ENCODE peak calls at places on chromosomes 1 and 21, in six cellular contexts. F is HCT116, P is GM12878, H is HepG2, J is upper lobe of left lung, E is K562. O is an unnamed sample.

GRCh38 chr1:223143760-223144248 is 756 bp upstream of the TLR5 start:
- ATAC-seq in F (no peak), P (peak), H (no peak), J (peak), E (peak), O (no peak)

GRCh38 chr1:231919900-231920299 is 293.3 kb downstream of the DISC1 start:
- ATAC-seq in F (no peak), P (no peak), H (no peak), J (no peak), E (no peak), O (no peak)

GRCh38 chr1:165686121-165686970 is 12.0 kb downstream of the ALDH9A1 start:
- ATAC-seq in F (peak), P (peak), H (peak), J (no peak), E (peak), O (no peak)

GRCh38 chr1:169590932-169591331 is 4.7 kb upstream of the F5 start:
- ATAC-seq in F (no peak), P (no peak), H (no peak), J (no peak), E (no peak), O (no peak)

GRCh38 chr1:17877896-17878295 is 122.8 kb downstream of the ACTL8 start:
- ATAC-seq in F (no peak), P (no peak), H (no peak), J (no peak), E (no peak), O (no peak)

GRCh38 chr1:119674835-119675289 is 26.8 kb upstream of the ZNF697 start:
- ATAC-seq in F (peak), P (no peak), H (peak), J (peak), E (peak), O (no peak)

GRCh38 chr1:233289676-233290075 is 5.8 kb downstream of the PCNX2 start:
- ATAC-seq in F (no peak), P (no peak), H (no peak), J (no peak), E (no peak), O (no peak)

GRCh38 chr1:23791434-23792047 is 596 bp downstream of the LYPLA2 start:
- ATAC-seq in F (peak), P (peak), H (peak), J (peak), E (peak), O (no peak)

GRCh38 chr1:11184973-11185372 is 4.2 kb upstream of the ANGPTL7 start:
- ATAC-seq in F (no peak), P (no peak), H (no peak), J (no peak), E (no peak), O (no peak)

GRCh38 chr1:185567006-185567405 is 167.2 kb upstream of the HMCN1 start:
- ATAC-seq in F (no peak), P (peak), H (no peak), J (peak), E (no peak), O (no peak)

GRCh38 chr1:157137051-157137772 is 983 bp downstream of the ETV3 start:
- ATAC-seq in F (no peak), P (peak), H (peak), J (no peak), E (peak), O (no peak)

GRCh38 chr1:152479792-152480595 is 30.6 kb upstream of the LCE5A start:
- ATAC-seq in F (peak), P (peak), H (peak), J (no peak), E (peak), O (no peak)

GRCh38 chr1:157203166-157203565 is 65.0 kb upstream of the ETV3 start:
- ATAC-seq in F (no peak), P (no peak), H (peak), J (no peak), E (no peak), O (no peak)

GRCh38 chr1:22383526-22384291 is 67.9 kb upstream of the ZBTB40 start:
- ATAC-seq in F (peak), P (no peak), H (no peak), J (no peak), E (peak), O (no peak)

GRCh38 chr1:223337174-223337869 is 26.7 kb downstream of the SUSD4 start:
- ATAC-seq in F (no peak), P (no peak), H (no peak), J (no peak), E (no peak), O (no peak)

GRCh38 chr1:181587870-181588438 is 104.6 kb downstream of the CACNA1E start:
- ATAC-seq in F (peak), P (peak), H (peak), J (no peak), E (peak), O (no peak)

GRCh38 chr1:119764220-119764619 is 4.5 kb downstream of the HMGCS2 start:
- ATAC-seq in F (no peak), P (no peak), H (no peak), J (no peak), E (no peak), O (no peak)

GRCh38 chr1:151641229-151641628 is 29.4 kb downstream of the SNX27 start:
- ATAC-seq in F (no peak), P (no peak), H (no peak), J (no peak), E (no peak), O (no peak)

GRCh38 chr1:159214149-159214760 is 9.6 kb downstream of the ACKR1 start:
- ATAC-seq in F (peak), P (peak), H (peak), J (no peak), E (peak), O (no peak)

GRCh38 chr21:35441868-35442582 is 392.9 kb upstream of the RUNX1 start:
- ATAC-seq in F (no peak), P (no peak), H (no peak), J (peak), E (peak), O (no peak)

GRCh38 chr1:230365723-230366307 is 60.3 kb downstream of the PGBD5 start:
- ATAC-seq in F (peak), P (no peak), H (peak), J (no peak), E (peak), O (no peak)

GRCh38 chr1:233704125-233704881 is 90.4 kb downstream of the KCNK1 start:
- ATAC-seq in F (no peak), P (no peak), H (no peak), J (peak), E (no peak), O (no peak)

GRCh38 chr1:27372022-27372807 is 2.4 kb downstream of the FCN3 start:
- ATAC-seq in F (no peak), P (no peak), H (peak), J (no peak), E (peak), O (no peak)

GRCh38 chr1:169392406-169392805 is 24.4 kb downstream of the BLZF1 start:
- ATAC-seq in F (no peak), P (no peak), H (no peak), J (no peak), E (no peak), O (no peak)

GRCh38 chr21:41653944-41654625 is 112.8 kb downstream of the RIPK4 start:
- ATAC-seq in F (no peak), P (no peak), H (no peak), J (peak), E (no peak), O (peak)

GRCh38 chr1:234925440-234926251 is 203.0 kb downstream of the TOMM20 start:
- ATAC-seq in F (peak), P (peak), H (peak), J (peak), E (no peak), O (peak)

GRCh38 chr21:41000838-41001237 is 153.9 kb upstream of the DSCAM start:
- ATAC-seq in F (no peak), P (no peak), H (no peak), J (no peak), E (no peak), O (no peak)

GRCh38 chr1:64981602-64981981 is 15.2 kb upstream of the JAK1 start:
- ATAC-seq in F (no peak), P (no peak), H (no peak), J (no peak), E (no peak), O (no peak)

GRCh38 chr1:57115030-57115614 is 149.3 kb upstream of the C8B start:
- ATAC-seq in F (no peak), P (no peak), H (no peak), J (no peak), E (no peak), O (no peak)

GRCh38 chr1:171334024-171334423 is 20.0 kb downstream of the FMO4 start:
- ATAC-seq in F (no peak), P (no peak), H (no peak), J (no peak), E (no peak), O (no peak)

GRCh38 chr1:39812913-39813312 is 24.2 kb upstream of the BMP8B start:
- ATAC-seq in F (no peak), P (no peak), H (no peak), J (no peak), E (no peak), O (no peak)

GRCh38 chr1:193121616-193122593 is at the start of gene CDC73:
- ATAC-seq in F (peak), P (peak), H (peak), J (peak), E (peak), O (peak)
- TF ChIP-seq POLR2A in F (peak), P (peak), H (peak), J (no peak), E (peak), O (peak)

DNA sequence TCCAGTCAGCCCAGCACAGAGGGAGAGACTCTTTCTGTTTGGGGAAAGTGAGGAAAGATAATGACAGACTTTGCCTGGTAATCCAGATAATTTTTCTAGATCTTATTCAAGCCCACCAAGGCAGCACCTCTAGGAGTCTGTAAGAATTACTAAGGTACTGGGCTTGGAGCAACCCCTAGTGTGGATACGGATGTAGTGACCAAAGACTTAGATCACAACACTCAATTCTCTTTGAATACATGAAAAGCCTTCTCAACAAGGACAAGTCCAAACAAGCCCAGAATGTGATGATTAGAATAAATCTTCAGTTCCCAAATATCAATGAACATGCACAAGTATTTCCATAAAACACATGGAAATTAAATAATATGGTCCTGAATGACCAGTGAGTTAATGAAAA is 206.9 kb downstream of the MRPL39 start:
- ATAC-seq in F (no peak), P (no peak), H (no peak), J (no peak), E (no peak), O (no peak)
- TF ChIP-seq CTCF in F (no peak), P (no peak), H (no peak), J (no peak), E (no peak), O (no peak)

DNA sequence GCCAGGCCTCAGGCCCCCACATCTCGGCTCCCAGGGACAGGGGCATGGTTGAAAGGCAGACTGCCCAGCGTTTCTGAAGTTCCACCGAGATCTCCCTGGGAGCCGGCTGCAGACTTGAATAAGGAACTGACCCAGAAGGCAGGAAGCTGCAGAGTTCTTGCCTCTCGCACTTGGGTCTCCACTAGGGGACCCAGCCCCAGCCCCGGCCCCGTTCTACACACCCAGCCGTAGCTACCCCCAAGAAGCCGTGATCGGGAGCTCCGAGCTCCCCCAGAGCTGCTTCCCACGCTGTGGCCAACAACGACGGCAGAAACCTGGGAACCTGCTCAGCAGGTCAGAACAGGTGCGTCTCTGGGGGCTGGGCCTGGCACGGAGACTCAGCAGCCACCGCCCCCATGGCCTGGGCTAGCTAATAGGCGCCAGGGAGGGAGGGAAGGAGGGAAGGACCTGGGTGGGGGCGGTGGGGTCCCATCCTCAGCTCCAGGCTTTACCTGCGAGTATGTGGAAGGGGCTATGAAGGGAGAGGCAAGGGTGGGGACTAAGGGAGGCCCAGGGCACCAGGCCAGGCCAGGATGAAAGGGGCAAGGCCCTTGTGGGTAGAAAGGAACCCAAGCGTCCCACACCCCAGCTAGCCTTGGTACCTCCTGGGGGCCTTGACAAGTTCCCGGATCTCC is at the start of gene NECTIN4:
- ATAC-seq in F (peak), P (peak), H (no peak), J (peak), E (no peak), O (no peak)
- TF ChIP-seq POLR2AphosphoS5 in F (peak), P (no peak), H (no peak), J (peak), E (no peak), O (no peak)

DNA sequence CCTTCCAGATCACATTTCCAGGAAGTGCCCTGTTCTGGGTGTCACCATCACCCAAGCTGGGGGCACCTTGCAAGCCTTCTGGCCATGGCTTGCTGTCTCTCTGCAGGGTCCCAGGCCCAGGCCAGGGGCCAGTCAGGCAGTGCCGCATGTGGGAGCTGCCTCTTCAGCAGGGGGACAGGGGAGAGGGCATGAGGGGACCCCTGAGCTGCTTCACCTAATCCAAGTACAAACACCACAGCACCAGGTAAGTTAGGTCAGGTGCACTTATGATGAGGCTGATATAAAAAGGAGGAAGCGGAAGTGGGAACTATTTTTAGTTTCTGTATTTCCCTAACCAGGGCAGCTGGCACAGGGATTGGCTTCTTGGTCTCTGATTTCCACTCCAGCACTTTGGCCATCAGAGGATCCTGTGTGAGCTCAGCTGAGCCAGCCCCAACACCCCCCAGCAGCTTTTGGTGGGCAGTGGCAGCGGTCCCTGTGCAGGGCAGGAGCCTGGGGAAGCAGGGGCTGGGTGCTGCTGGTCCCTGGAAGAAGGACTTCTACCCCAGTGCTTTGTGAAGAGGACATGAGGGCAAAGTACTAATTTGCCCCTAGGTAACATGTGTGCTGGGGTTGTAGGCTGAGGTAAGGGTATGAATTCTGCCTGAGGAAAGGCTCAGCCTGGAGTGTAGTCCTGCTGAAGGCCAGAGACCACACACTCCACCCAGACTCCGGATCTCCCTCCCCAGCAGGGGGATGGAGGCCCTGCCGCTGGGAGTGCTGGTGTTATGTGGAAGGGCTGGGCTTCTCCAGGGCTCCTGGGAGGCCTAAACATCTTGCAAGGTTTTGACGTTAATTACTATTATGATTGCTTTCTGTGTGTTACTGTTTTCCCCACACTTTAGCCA is 3.3 kb upstream of the PCBP3 start:
- ATAC-seq in F (no peak), P (peak), H (peak), J (no peak), E (no peak), O (no peak)
- TF ChIP-seq POLR2A in F (no peak), P (no peak), H (no peak), J (no peak), E (no peak), O (no peak)

GRCh38 chr21:15729674-15730483 is at the start of gene USP25:
- ATAC-seq in F (peak), P (peak), H (peak), J (peak), E (peak), O (peak)
- TF ChIP-seq CTCF in F (no peak), P (no peak), H (peak), J (peak), E (no peak), O (peak)

DNA sequence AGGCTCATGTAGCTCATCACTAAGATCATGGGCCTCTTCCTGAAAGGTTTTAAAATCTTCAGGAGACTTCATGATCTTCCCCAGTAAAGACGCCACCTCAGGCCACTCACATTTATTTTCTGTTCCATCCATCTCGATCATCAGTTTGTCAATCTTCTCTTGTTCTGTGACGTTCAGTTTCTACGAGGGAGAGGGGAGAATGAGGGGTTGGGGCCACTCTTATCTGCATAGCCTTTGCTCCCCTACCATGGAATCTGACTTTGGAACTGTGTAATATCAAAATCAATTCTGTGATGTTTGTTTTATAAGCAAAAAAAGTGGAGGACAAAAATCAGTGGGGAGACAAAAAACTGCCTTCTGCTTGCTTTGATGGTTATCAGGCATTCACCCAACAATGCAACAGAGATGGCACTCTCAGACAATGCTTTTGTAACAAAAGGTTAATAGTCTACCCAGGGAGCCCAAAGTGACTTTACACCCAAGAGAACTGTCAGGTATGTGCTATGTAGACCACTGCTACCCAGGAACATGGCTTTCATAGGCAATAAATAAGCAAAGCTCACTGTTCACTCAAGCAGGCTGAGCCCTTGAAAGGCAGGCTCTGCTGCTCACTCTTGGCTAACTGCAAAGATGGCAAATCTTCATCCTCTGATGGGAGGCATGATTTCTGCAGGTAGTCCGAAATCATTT is 10.5 kb downstream of the ENO1 start:
- ATAC-seq in F (no peak), P (no peak), H (no peak), J (no peak), E (peak), O (no peak)
- TF ChIP-seq POLR2AphosphoS5 in F (peak), P (peak), H (peak), J (no peak), E (peak), O (no peak)

DNA sequence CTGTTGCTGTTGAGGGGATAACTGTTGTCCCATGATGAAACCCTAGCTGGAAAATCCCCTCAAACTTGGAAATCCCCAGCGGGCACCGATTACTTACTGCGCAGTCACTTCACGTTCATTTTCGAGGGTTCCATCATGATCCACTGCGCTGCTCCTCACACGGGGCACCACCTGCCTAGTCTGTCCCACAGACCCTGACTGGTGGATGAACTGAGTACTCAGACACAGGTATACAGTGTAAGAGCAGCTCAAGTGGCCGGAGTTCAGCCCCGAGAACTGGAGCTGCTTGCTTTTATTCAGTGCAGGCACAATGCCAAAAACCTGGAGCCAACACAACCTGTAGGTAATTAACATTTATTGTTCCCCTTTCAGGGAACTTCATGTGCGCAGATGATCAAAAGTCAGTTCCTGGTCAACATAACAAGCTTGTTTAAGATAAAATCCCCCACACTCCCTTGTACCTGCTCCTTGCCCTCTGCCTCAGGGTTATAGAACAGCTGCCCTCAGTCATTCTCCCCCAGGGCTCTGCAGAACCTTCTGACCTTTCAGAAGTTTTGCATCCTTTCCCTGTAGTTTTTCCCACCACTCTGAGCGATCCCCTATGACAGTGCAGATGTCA is 46.5 kb upstream of the PRELP start:
- ATAC-seq in F (no peak), P (peak), H (no peak), J (no peak), E (no peak), O (peak)
- TF ChIP-seq POLR2A in F (no peak), P (peak), H (no peak), J (no peak), E (no peak), O (no peak)

GRCh38 chr1:172870901-172871606 is 179.7 kb downstream of the TNFSF18 start:
- ATAC-seq in F (peak), P (peak), H (no peak), J (no peak), E (no peak), O (no peak)

GRCh38 chr1:172863031-172863430 is 187.7 kb downstream of the TNFSF18 start:
- ATAC-seq in F (no peak), P (no peak), H (no peak), J (no peak), E (no peak), O (no peak)

GRCh38 chr1:172867216-172867828 is 183.4 kb downstream of the TNFSF18 start:
- ATAC-seq in F (no peak), P (no peak), H (no peak), J (no peak), E (no peak), O (no peak)
- TF ChIP-seq CTCF in F (no peak), P (no peak), H (no peak), J (no peak), E (no peak), O (no peak)